ENCODE peak calls at places on chromosome 18, in nine cellular contexts. One of them, this sample, is unnamed.

GRCh38 chr18:76764296-76764901 is 58.0 kb upstream of the ZNF236 start:
- DNase-seq in pulmonary artery endothelial cell: no peak
- DNase-seq in GM03348: no peak
- DNase-seq in amniotic stem cell: no peak
- DNase-seq in stimulated activated CD8-positive, alpha-beta memory T cell treated with anti-CD3 and anti-CD28 coated beads, Interleukin-15, amount 100 ng/mL, for 24 hours: no peak
- DNase-seq in AG09319: no peak
- DNase-seq in left colon: no peak
- DNase-seq in activated T-cell treated with anti-CD3 and anti-CD28 coated beads, Interleukin-2, amount 50 U/mL, for 72 hours: no peak
- DNase-seq in NCI-H146: no peak
- DNase-seq in this sample: no peak

GRCh38 chr18:71442830-71443229 is 1101.3 kb downstream of the CBLN2 start:
- DNase-seq in stimulated activated CD8-positive, alpha-beta memory T cell treated with anti-CD3 and anti-CD28 coated beads, Interleukin-15, amount 100 ng/mL, for 24 hours: no peak
- DNase-seq in AG09319: no peak
- DNase-seq in activated T-cell treated with anti-CD3 and anti-CD28 coated beads, Interleukin-2, amount 50 U/mL, for 72 hours: no peak
- DNase-seq in left colon: no peak
- DNase-seq in GM03348: no peak
- DNase-seq in NCI-H146: no peak
- DNase-seq in pulmonary artery endothelial cell: no peak
- DNase-seq in amniotic stem cell: no peak
- DNase-seq in this sample: no peak

GRCh38 chr18:57353940-57354461 is 1.6 kb downstream of the ST8SIA3 start:
- DNase-seq in amniotic stem cell: no peak
- DNase-seq in NCI-H146: peak; percentile 77
- DNase-seq in left colon: no peak
- DNase-seq in GM03348: peak; percentile 92
- DNase-seq in stimulated activated CD8-positive, alpha-beta memory T cell treated with anti-CD3 and anti-CD28 coated beads, Interleukin-15, amount 100 ng/mL, for 24 hours: no peak
- DNase-seq in activated T-cell treated with anti-CD3 and anti-CD28 coated beads, Interleukin-2, amount 50 U/mL, for 72 hours: peak; percentile 24
- DNase-seq in AG09319: no peak
- DNase-seq in pulmonary artery endothelial cell: no peak
- DNase-seq in this sample: no peak

GRCh38 chr18:58257461-58257860 is 213.4 kb downstream of the NEDD4L start:
- DNase-seq in GM03348: peak; percentile 40
- DNase-seq in left colon: no peak
- DNase-seq in activated T-cell treated with anti-CD3 and anti-CD28 coated beads, Interleukin-2, amount 50 U/mL, for 72 hours: no peak
- DNase-seq in NCI-H146: no peak
- DNase-seq in AG09319: no peak
- DNase-seq in pulmonary artery endothelial cell: no peak
- DNase-seq in stimulated activated CD8-positive, alpha-beta memory T cell treated with anti-CD3 and anti-CD28 coated beads, Interleukin-15, amount 100 ng/mL, for 24 hours: no peak
- DNase-seq in amniotic stem cell: peak; percentile 31
- DNase-seq in this sample: no peak

GRCh38 chr18:63869851-63870250 is 17.7 kb upstream of the SERPINB2 start:
- DNase-seq in AG09319: no peak
- DNase-seq in GM03348: peak; percentile 44
- DNase-seq in activated T-cell treated with anti-CD3 and anti-CD28 coated beads, Interleukin-2, amount 50 U/mL, for 72 hours: no peak
- DNase-seq in left colon: no peak
- DNase-seq in stimulated activated CD8-positive, alpha-beta memory T cell treated with anti-CD3 and anti-CD28 coated beads, Interleukin-15, amount 100 ng/mL, for 24 hours: no peak
- DNase-seq in amniotic stem cell: no peak
- DNase-seq in pulmonary artery endothelial cell: no peak
- DNase-seq in NCI-H146: no peak
- DNase-seq in this sample: no peak

GRCh38 chr18:79428287-79428686 is 32.6 kb downstream of the NFATC1 start:
- DNase-seq in NCI-H146: no peak
- DNase-seq in activated T-cell treated with anti-CD3 and anti-CD28 coated beads, Interleukin-2, amount 50 U/mL, for 72 hours: no peak
- DNase-seq in amniotic stem cell: no peak
- DNase-seq in stimulated activated CD8-positive, alpha-beta memory T cell treated with anti-CD3 and anti-CD28 coated beads, Interleukin-15, amount 100 ng/mL, for 24 hours: no peak
- DNase-seq in left colon: no peak
- DNase-seq in GM03348: no peak
- DNase-seq in pulmonary artery endothelial cell: no peak
- DNase-seq in AG09319: no peak
- DNase-seq in this sample: no peak

GRCh38 chr18:8507361-8507760 is 101.9 kb upstream of the RAB12 start:
- DNase-seq in amniotic stem cell: no peak
- DNase-seq in activated T-cell treated with anti-CD3 and anti-CD28 coated beads, Interleukin-2, amount 50 U/mL, for 72 hours: no peak
- DNase-seq in stimulated activated CD8-positive, alpha-beta memory T cell treated with anti-CD3 and anti-CD28 coated beads, Interleukin-15, amount 100 ng/mL, for 24 hours: no peak
- DNase-seq in NCI-H146: peak; percentile 31
- DNase-seq in GM03348: no peak
- DNase-seq in left colon: no peak
- DNase-seq in AG09319: no peak
- DNase-seq in pulmonary artery endothelial cell: no peak
- DNase-seq in this sample: peak; percentile 48

GRCh38 chr18:79552140-79552631 is 127.4 kb upstream of the CTDP1 start:
- DNase-seq in NCI-H146: no peak
- DNase-seq in amniotic stem cell: no peak
- DNase-seq in stimulated activated CD8-positive, alpha-beta memory T cell treated with anti-CD3 and anti-CD28 coated beads, Interleukin-15, amount 100 ng/mL, for 24 hours: no peak
- DNase-seq in left colon: no peak
- DNase-seq in pulmonary artery endothelial cell: no peak
- DNase-seq in activated T-cell treated with anti-CD3 and anti-CD28 coated beads, Interleukin-2, amount 50 U/mL, for 72 hours: no peak
- DNase-seq in GM03348: no peak
- DNase-seq in AG09319: no peak
- DNase-seq in this sample: no peak

GRCh38 chr18:75208055-75208835 is 694 bp downstream of the PTGR3 start:
- DNase-seq in NCI-H146: peak; percentile 72
- DNase-seq in activated T-cell treated with anti-CD3 and anti-CD28 coated beads, Interleukin-2, amount 50 U/mL, for 72 hours: peak; percentile 45
- DNase-seq in AG09319: no peak
- DNase-seq in GM03348: peak; percentile 56
- DNase-seq in pulmonary artery endothelial cell: no peak
- DNase-seq in left colon: peak; percentile 66
- DNase-seq in amniotic stem cell: no peak
- DNase-seq in stimulated activated CD8-positive, alpha-beta memory T cell treated with anti-CD3 and anti-CD28 coated beads, Interleukin-15, amount 100 ng/mL, for 24 hours: peak; percentile 15
- DNase-seq in this sample: peak; percentile 86